ENCODE peak calls at places on chromosomes 4 and X, in eight cellular contexts. Q is hepatocyte, J is PC-3, Y is neural progenitor cell, A is HCT116, P is OCI-LY7, Z is MM.1S, C is SK-N-SH. W is an unnamed sample. For H3K9me3, the result is how much of the 10 kb centered on the place peaks cover.

GRCh38 chr4:102778720-102779119 is 18.0 kb upstream of the MANBA start:
- DNase-seq in Q (peak), J (no peak), Y (no peak), A (no peak), P (no peak), Z (no peak), C (no peak), W (no peak)

GRCh38 chr4:140088317-140088967 is 65.5 kb downstream of the MAML3 start:
- DNase-seq in Q (no peak), J (no peak), Y (no peak), A (no peak), P (no peak), Z (no peak), C (no peak), W (peak)

GRCh38 chr4:187380181-187380581 is 615.4 kb upstream of the ZFP42 start:
- DNase-seq in Q (peak), J (peak), Y (peak), A (peak), P (peak), Z (peak), C (no peak), W (peak)

GRCh38 chr4:16168710-16169388 is 57.4 kb downstream of the TAPT1 start:
- DNase-seq in Q (no peak), J (no peak), Y (no peak), A (no peak), P (no peak), Z (no peak), C (no peak), W (no peak)

GRCh38 chr4:177201614-177202013 is 108.1 kb upstream of the NEIL3 start:
- DNase-seq in Q (no peak), J (no peak), Y (no peak), A (no peak), P (no peak), Z (no peak), C (no peak), W (no peak)

GRCh38 chrX:139086243-139086642 is 374.7 kb upstream of the FGF13 start:
- DNase-seq in Q (no peak), J (no peak), Y (no peak), A (no peak), P (no peak), Z (no peak), C (no peak), W (peak)

GRCh38 chr4:126264839-126265238 is 950.1 kb downstream of the FAT4 start:
- DNase-seq in Q (no peak), J (peak), Y (no peak), A (no peak), P (no peak), Z (no peak), C (no peak), W (peak)

GRCh38 chr4:114497116-114497515 is 101.5 kb upstream of the UGT8 start:
- DNase-seq in Q (no peak), J (no peak), Y (no peak), A (no peak), P (no peak), Z (no peak), C (no peak), W (no peak)

GRCh38 chrX:43474321-43474720 is 181.8 kb upstream of the MAOA start:
- DNase-seq in Q (no peak), J (peak), Y (peak), A (peak), P (no peak), Z (no peak), C (no peak), W (no peak)

GRCh38 chr4:168917150-168917779 is 92.8 kb downstream of the CBR4 start:
- DNase-seq in Q (peak), J (peak), Y (peak), A (peak), P (peak), Z (peak), C (peak), W (peak)

GRCh38 chr4:17781072-17781830 is at the start of gene FAM184B:
- DNase-seq in Q (peak), J (peak), Y (peak), A (no peak), P (no peak), Z (no peak), C (peak), W (peak)

GRCh38 chr4:86306816-86307215 is 53.0 kb downstream of the MAPK10 start:
- DNase-seq in Q (no peak), J (peak), Y (no peak), A (no peak), P (no peak), Z (no peak), C (no peak), W (peak)

GRCh38 chrX:19193584-19193983 is 71.3 kb upstream of the ADGRG2 start:
- DNase-seq in Q (no peak), J (no peak), Y (no peak), A (no peak), P (no peak), Z (no peak), C (no peak), W (no peak)

GRCh38 chr4:173025131-173025530 is 143.5 kb upstream of the GALNT7 start:
- DNase-seq in Q (peak), J (peak), Y (peak), A (peak), P (peak), Z (peak), C (peak), W (peak)

GRCh38 chrX:95703696-95704095 is 980.9 kb upstream of the DIAPH2 start:
- DNase-seq in Q (no peak), J (no peak), Y (no peak), A (no peak), P (no peak), Z (peak), C (no peak), W (no peak)

GRCh38 chr4:16909245-16909644 is 10.8 kb upstream of the LDB2 start:
- DNase-seq in Q (no peak), J (no peak), Y (peak), A (no peak), P (no peak), Z (no peak), C (no peak), W (peak)

GRCh38 chr4:52628974-52629373 is 30.1 kb downstream of the USP46 start:
- DNase-seq in Q (no peak), J (no peak), Y (no peak), A (no peak), P (no peak), Z (no peak), C (no peak), W (no peak)

GRCh38 chr4:56937262-56937661 is 29.6 kb downstream of the REST start:
- DNase-seq in Q (no peak), J (peak), Y (no peak), A (peak), P (no peak), Z (no peak), C (no peak), W (peak)

GRCh38 chr4:8305851-8306361 is 36.4 kb downstream of the HTRA3 start:
- DNase-seq in Q (no peak), J (no peak), Y (no peak), A (no peak), P (no peak), Z (no peak), C (no peak), W (no peak)

GRCh38 chr4:41022116-41022515 is 192.2 kb downstream of the APBB2 start:
- DNase-seq in Q (no peak), J (no peak), Y (no peak), A (no peak), P (no peak), Z (no peak), C (no peak), W (peak)

GRCh38 chrX:77087529-77088169 is 359.5 kb upstream of the FGF16 start:
- DNase-seq in Q (peak), J (peak), Y (no peak), A (no peak), P (no peak), Z (no peak), C (no peak), W (peak)

GRCh38 chrX:84453351-84454246 is 48.7 kb downstream of the HDX start:
- DNase-seq in Q (no peak), J (peak), Y (no peak), A (no peak), P (no peak), Z (no peak), C (no peak), W (no peak)
- TF ChIP-seq EZH2phosphoT487 in Q (no peak), J (no peak), Y (no peak), A (no peak), P (no peak), Z (no peak), C (no peak), W (no peak)

GRCh38 chrX:153375571-153375970 is 25.6 kb downstream of the PNMA6E start:
- DNase-seq in Q (no peak), J (no peak), Y (no peak), A (no peak), P (no peak), Z (no peak), C (no peak), W (no peak)
- H3K9me3 ChIP-seq in Q (under half), J (under half), Y (under half), A (under half), P (under half), Z (under half), C (under half), W (under half)

DNA sequence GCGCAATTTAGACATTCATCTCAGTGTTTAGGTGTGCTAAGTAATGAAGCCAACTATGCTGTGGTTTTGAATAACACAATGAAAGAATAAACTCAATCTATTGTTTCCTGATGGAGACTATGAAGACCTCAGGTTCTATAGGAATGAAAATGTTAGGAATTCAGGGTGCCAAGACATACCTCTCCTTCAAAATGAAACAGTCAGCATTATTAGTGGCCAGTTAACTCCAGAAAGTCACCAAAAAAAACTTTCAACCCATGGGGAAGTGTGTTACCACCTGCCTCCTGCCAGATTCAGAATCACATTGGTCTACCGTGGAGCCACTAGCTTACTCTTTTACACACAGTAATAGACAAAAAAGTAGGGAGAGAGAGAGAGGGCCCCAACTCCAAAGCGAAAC is 352.9 kb downstream of the GABRG1 start:
- DNase-seq in Q (no peak), J (no peak), Y (no peak), A (no peak), P (no peak), Z (no peak), C (no peak), W (no peak)
- TF ChIP-seq EZH2phosphoT487 in Q (no peak), J (no peak), Y (no peak), A (no peak), P (no peak), Z (no peak), C (no peak), W (no peak)

GRCh38 chr4:28759064-28759463 is 1898.4 kb downstream of the STIM2 start:
- DNase-seq in Q (no peak), J (no peak), Y (no peak), A (no peak), P (no peak), Z (no peak), C (no peak), W (no peak)

GRCh38 chr4:28755081-28755480 is 1894.4 kb downstream of the STIM2 start:
- DNase-seq in Q (no peak), J (no peak), Y (no peak), A (no peak), P (no peak), Z (no peak), C (no peak), W (no peak)

DNA sequence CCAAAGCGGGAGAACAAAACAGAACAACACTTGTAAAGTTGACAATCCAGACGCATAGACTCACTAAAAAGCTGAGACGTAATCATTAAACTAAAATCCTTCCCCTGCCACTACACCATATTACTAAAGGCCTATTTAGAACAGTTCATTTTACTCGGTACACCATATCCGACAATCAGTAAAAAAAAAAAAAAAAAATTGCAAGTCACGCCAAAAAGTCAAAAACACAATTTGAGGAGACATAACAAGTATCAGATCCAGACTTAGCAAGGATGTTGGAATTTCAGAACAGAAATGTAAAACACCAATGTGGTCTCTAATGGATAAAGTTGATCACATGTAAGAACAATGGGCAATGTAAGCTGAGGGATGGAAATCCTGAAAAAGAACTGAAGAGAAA is 1899.4 kb downstream of the STIM2 start:
- DNase-seq in Q (no peak), J (no peak), Y (no peak), A (no peak), P (no peak), Z (no peak), C (no peak), W (no peak)
- H3K9me3 ChIP-seq in Q (under half), J (under half), Y (under half), A (under half), P (under half), Z (under half), C (under half), W (under half)

DNA sequence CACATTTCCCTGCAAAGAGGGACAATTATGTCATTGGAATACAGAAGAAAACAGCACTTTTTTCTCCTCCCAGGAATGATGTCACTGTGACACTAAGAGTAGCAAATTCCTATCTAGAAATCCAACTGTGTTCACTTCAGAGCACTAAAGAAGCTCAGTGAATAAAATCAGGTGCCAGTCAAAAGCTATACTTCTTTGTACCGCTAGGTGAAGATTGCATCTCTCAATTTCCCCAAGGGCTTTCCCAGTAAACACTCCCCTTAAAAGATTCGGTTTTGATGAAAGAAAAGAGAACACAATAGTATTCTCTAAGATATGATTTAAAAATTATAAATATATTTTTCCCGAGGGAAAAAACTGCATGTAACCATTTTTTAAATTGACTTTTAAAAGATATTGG is 104.7 kb upstream of the MID1 start:
- DNase-seq in Q (no peak), J (peak), Y (peak), A (no peak), P (no peak), Z (no peak), C (peak), W (no peak)
- TF ChIP-seq EZH2phosphoT487 in Q (no peak), J (no peak), Y (no peak), A (no peak), P (no peak), Z (no peak), C (no peak), W (no peak)

DNA sequence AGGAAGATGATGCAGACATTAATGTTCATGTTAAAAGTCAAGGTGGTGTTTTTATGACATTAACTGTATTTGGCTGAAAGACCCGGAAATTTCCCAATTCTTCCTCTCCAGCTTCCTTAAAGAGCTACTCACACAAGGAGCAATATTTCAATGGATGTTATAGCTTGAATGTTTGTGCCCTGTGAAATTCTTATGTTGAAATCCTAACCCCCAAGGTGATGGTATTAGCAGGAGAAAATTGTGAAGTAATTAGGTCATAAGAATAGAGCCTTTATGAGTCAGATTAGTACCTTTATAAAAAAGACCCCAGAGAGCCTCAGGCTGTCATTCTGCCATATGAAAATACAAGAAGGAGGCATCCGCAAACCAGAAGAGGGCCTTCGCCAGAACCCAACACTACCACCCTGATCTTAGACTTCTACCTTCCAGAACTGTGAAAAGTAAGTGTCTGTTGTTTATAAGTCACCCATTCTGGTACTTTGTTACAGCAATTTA is 3.6 kb downstream of the TLR1 start:
- DNase-seq in Q (no peak), J (no peak), Y (no peak), A (no peak), P (no peak), Z (no peak), C (no peak), W (no peak)
- H3K9me3 ChIP-seq in Q (under half), J (under half), Y (under half), A (under half), P (under half), Z (under half), C (under half), W (under half)

GRCh38 chr4:10111067-10111801 is 5.4 kb downstream of the WDR1 start:
- DNase-seq in Q (no peak), J (no peak), Y (no peak), A (no peak), P (no peak), Z (no peak), C (no peak), W (no peak)
- TF ChIP-seq EZH2phosphoT487 in Q (no peak), J (no peak), Y (no peak), A (no peak), P (no peak), Z (no peak), C (no peak), W (no peak)

DNA sequence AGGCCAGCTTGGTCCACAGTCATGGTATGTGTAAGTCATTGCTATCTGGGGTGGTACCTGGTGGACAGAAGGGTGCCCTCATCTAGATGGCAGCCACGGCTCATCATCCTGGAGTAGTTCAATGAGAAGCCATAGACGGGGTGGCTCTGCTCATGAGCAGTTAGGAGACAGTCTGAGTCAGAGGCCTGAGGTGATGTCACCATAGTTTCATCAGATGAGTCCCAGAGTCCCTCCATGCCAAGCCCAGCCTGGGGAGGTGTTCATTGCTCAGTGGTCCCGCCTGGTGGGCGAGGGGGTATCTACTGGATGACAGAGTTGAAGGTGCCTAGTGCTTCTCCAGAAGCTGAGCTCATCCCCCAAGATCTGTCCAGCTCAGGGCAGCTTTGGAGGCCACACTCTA is 49.8 kb downstream of the DLG3 start:
- DNase-seq in Q (no peak), J (peak), Y (no peak), A (no peak), P (no peak), Z (no peak), C (no peak), W (peak)
- H3K9me3 ChIP-seq in Q (under half), J (under half), Y (under half), A (under half), P (under half), Z (under half), C (under half), W (under half)

GRCh38 chrX:16592194-16592770 is 57.7 kb upstream of the S100G start:
- DNase-seq in Q (no peak), J (no peak), Y (no peak), A (no peak), P (no peak), Z (no peak), C (peak), W (no peak)
- TF ChIP-seq EZH2phosphoT487 in Q (no peak), J (no peak), Y (no peak), A (no peak), P (no peak), Z (no peak), C (no peak), W (no peak)